ENCODE peak calls at places on chromosomes 16 and 17, in six cellular contexts. E is keratinocyte; Y is foreskin keratinocyte; T is transverse colon; Z is AG04450; D is CD4-positive, alpha-beta T cell. A is an unnamed sample.

GRCh38 chr16:57507414-57508083 is 21.3 kb upstream of the DOK4 start:
- DNase-seq in E (no peak), Y (no peak), T (no peak), Z (no peak), D (no peak), A (no peak)

GRCh38 chr16:88804552-88805339 is 1.2 kb downstream of the CDT1 start:
- DNase-seq in E (no peak), Y (no peak), T (no peak), Z (no peak), D (no peak), A (no peak)

GRCh38 chr16:867421-868385 is 67.2 kb upstream of the GNG13 start:
- DNase-seq in E (no peak), Y (no peak), T (no peak), Z (no peak), D (no peak), A (no peak)

GRCh38 chr17:5883775-5884665 is 186.2 kb upstream of the WSCD1 start:
- DNase-seq in E (no peak), Y (peak), T (no peak), Z (no peak), D (no peak), A (peak)

GRCh38 chr17:41329279-41329925 is 13.9 kb upstream of the KRTAP17-1 start:
- DNase-seq in E (no peak), Y (peak), T (peak), Z (no peak), D (no peak), A (no peak)

GRCh38 chr16:57773019-57773418 is 29.3 kb downstream of the KIFC3 start:
- DNase-seq in E (no peak), Y (no peak), T (no peak), Z (no peak), D (no peak), A (no peak)

GRCh38 chr16:25106567-25107465 is 4.7 kb upstream of the LCMT1 start:
- DNase-seq in E (no peak), Y (peak), T (peak), Z (peak), D (peak), A (no peak)

GRCh38 chr16:12245923-12246290 is 269.4 kb downstream of the SNX29 start:
- DNase-seq in E (no peak), Y (no peak), T (no peak), Z (no peak), D (no peak), A (no peak)

GRCh38 chr16:1341495-1342388 is 8.3 kb downstream of the BAIAP3 start:
- DNase-seq in E (no peak), Y (no peak), T (no peak), Z (no peak), D (no peak), A (no peak)

GRCh38 chr16:27226476-27226875 is 23.1 kb downstream of the KDM8 start:
- DNase-seq in E (peak), Y (peak), T (no peak), Z (no peak), D (no peak), A (no peak)

GRCh38 chr16:5504028-5504758 is 406.6 kb upstream of the EEF2KMT start:
- DNase-seq in E (no peak), Y (no peak), T (no peak), Z (no peak), D (no peak), A (no peak)

GRCh38 chr17:55577011-55577586 is 65.8 kb upstream of the SMIM36 start:
- DNase-seq in E (no peak), Y (no peak), T (peak), Z (no peak), D (peak), A (no peak)

GRCh38 chr16:649646-650045 is 481 bp downstream of the WDR90 start:
- DNase-seq in E (no peak), Y (no peak), T (no peak), Z (no peak), D (no peak), A (no peak)

GRCh38 chr16:4580245-4580644 is 24.1 kb downstream of the C16orf96 start:
- DNase-seq in E (no peak), Y (peak), T (no peak), Z (no peak), D (no peak), A (no peak)

GRCh38 chr16:15529673-15530072 is 95.3 kb downstream of the BMERB1 start:
- DNase-seq in E (no peak), Y (no peak), T (no peak), Z (no peak), D (no peak), A (no peak)
- H3K27ac ChIP-seq in E (no peak), Y (no peak), T (no peak), Z (no peak), D (no peak), A (no peak)

GRCh38 chr16:47049901-47050583 is 76.6 kb upstream of the DNAJA2 start:
- DNase-seq in E (no peak), Y (no peak), T (no peak), Z (no peak), D (no peak), A (no peak)
- H3K27ac ChIP-seq in E (no peak), Y (no peak), T (no peak), Z (no peak), D (no peak), A (no peak)

DNA sequence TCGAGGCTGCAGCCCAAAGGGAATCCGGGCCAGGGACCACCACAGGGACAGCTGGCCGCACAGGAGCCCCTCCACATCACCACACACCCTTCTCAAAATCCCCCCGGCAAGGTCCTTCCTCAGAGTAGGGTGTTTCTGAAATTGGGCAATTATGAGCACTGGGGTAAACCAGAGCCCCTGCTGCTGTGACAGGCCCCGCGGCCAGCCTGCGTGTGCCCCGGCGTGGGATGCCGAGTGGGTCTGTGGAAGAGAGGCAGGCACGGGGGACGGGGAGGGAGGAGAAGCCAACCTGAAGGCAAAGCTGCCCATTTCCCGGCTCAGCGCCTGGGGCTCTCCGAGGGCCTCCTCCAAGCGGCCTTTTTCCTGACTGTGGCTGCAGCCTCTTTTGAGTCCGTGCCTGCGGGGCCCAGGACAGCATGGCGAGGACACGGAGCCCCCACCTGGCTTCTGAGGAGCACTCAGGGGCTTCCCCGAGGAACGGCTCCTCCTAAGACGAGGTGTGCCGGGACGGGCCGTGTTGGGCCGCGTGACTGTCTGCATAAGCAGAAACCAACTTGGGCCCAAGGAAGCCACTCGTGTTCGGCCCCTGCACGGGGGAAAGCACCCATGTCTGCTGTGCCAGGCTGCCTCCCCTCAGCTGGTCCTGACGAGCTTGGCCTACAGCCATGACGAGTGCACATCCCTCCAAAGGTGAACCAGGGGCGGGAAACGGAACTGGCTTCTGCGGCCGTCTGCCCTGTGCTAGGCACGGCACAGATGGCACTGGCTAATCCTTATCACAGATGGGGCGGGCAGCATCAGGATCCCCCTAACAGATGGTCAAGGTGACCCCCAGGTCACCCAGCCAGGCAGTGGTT is 25.2 kb downstream of the MRM3 start:
- DNase-seq in E (no peak), Y (no peak), T (no peak), Z (no peak), D (no peak), A (no peak)
- H3K27ac ChIP-seq in E (no peak), Y (no peak), T (no peak), Z (no peak), D (no peak), A (no peak)

DNA sequence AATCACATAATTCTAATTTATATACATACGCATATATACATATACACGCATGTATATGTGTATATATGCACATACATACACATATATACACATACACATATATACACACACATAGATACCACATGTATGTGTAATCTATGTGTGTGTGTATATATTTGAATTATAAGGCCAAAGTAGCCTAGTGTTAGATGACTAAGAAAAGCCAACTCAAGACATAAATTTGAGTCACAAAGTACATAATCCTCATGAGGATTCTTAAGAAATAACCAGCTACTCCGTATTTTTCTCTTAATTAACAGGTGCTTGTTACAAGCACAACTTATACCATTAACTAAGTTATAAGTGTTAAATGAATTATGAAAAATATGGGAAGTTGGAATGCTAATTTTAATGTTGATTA is 84.9 kb downstream of the CACNG1 start:
- DNase-seq in E (no peak), Y (no peak), T (no peak), Z (no peak), D (no peak), A (no peak)
- H3K27ac ChIP-seq in E (no peak), Y (no peak), T (no peak), Z (no peak), D (no peak), A (no peak)

GRCh38 chr17:63447688-63448005 is 1.5 kb upstream of the CYB561 start:
- DNase-seq in E (no peak), Y (no peak), T (no peak), Z (no peak), D (no peak), A (no peak)
- H3K27ac ChIP-seq in E (no peak), Y (peak), T (peak), Z (no peak), D (peak), A (peak)

GRCh38 chr16:86630471-86630870 is 52.1 kb downstream of the FOXL1 start:
- DNase-seq in E (no peak), Y (no peak), T (no peak), Z (no peak), D (no peak), A (no peak)
- H3K27ac ChIP-seq in E (no peak), Y (no peak), T (no peak), Z (no peak), D (no peak), A (peak)

GRCh38 chr16:11056989-11057645 is 112.8 kb downstream of the CLEC16A start:
- DNase-seq in E (no peak), Y (peak), T (no peak), Z (no peak), D (no peak), A (no peak)
- H3K27ac ChIP-seq in E (no peak), Y (no peak), T (no peak), Z (no peak), D (no peak), A (peak)

GRCh38 chr16:78200023-78200389 is 100.6 kb downstream of the WWOX start:
- DNase-seq in E (no peak), Y (no peak), T (no peak), Z (no peak), D (no peak), A (no peak)
- H3K27ac ChIP-seq in E (no peak), Y (no peak), T (no peak), Z (no peak), D (no peak), A (no peak)

A was measured in epithelial cell of prostate.